ENCODE peak calls at places on chromosome 10, in four cellular contexts. G is mesothelial cell of epicardium, D is astrocyte of the cerebellum, V is cardiac muscle cell. R is an unnamed sample.

GRCh38 chr10:124486635-124487034 is 25.0 kb downstream of the LHPP start:
- DNase-seq in G (no peak), D (no peak), V (no peak), R (no peak)

GRCh38 chr10:110910138-110910537 is 8.8 kb downstream of the BBIP1 start:
- DNase-seq in G (no peak), D (no peak), V (no peak), R (no peak)

GRCh38 chr10:97788552-97789442 is 17.0 kb upstream of the SFRP5 start:
- DNase-seq in G (no peak), D (no peak), V (peak), R (no peak)

GRCh38 chr10:79111427-79111826 is 42.7 kb downstream of the ZMIZ1 start:
- DNase-seq in G (no peak), D (peak), V (no peak), R (no peak)

GRCh38 chr10:90947025-90947960 is 26.4 kb upstream of the ANKRD1 start:
- DNase-seq in G (no peak), D (peak), V (no peak), R (no peak)

GRCh38 chr10:103820101-103821062 is 35.0 kb downstream of the SH3PXD2A start:
- DNase-seq in G (no peak), D (peak), V (peak), R (no peak)

GRCh38 chr10:88728107-88728763 is 22.2 kb downstream of the LIPK start:
- DNase-seq in G (no peak), D (no peak), V (peak), R (no peak)

GRCh38 chr10:14386202-14386593 is 55.5 kb upstream of the FRMD4A start:
- DNase-seq in G (no peak), D (peak), V (peak), R (no peak)

GRCh38 chr10:24207781-24208611 is 942 bp upstream of the KIAA1217 start:
- DNase-seq in G (no peak), D (no peak), V (peak), R (no peak)

GRCh38 chr10:74140553-74140952 is 10.1 kb downstream of the AP3M1 start:
- DNase-seq in G (no peak), D (no peak), V (no peak), R (no peak)

GRCh38 chr10:1732501-1733123 is 4.7 kb downstream of the ADARB2 start:
- DNase-seq in G (no peak), D (no peak), V (no peak), R (no peak)

GRCh38 chr10:37758074-37758473 is 99.3 kb downstream of the ZNF248 start:
- DNase-seq in G (no peak), D (no peak), V (no peak), R (no peak)

GRCh38 chr10:37760817-37761216 is 96.6 kb downstream of the ZNF248 start:
- DNase-seq in G (no peak), D (no peak), V (no peak), R (no peak)

GRCh38 chr10:37762287-37762686 is 95.1 kb downstream of the ZNF248 start:
- DNase-seq in G (no peak), D (no peak), V (no peak), R (no peak)

GRCh38 chr10:37765216-37765615 is 92.2 kb downstream of the ZNF248 start:
- DNase-seq in G (no peak), D (no peak), V (no peak), R (no peak)

DNA sequence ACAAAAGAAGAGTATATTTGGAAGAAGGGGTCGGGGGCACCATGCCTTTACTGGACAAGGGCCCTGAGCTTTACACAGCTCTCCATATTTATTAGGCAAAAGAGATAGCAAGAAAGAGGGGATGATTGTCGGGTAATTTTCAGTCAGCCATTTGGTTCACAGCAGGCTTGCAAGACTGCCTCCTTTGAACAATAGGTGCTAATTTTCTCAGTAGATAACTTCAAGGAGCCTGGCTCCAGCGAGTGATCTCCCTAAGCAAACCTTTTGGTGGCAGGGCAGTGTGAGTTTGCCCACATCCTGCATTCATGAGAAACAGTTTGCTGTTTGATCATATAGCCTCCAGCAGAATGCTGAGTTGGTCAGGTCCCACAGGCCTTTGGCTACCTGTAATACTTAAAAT is 94.3 kb downstream of the ZNF248 start:
- DNase-seq in G (no peak), D (no peak), V (no peak), R (no peak)
- TF ChIP-seq CTCF in G (no peak), D (no peak), V (no peak), R (no peak)

GRCh38 chr10:87643920-87644319 is 15.8 kb upstream of the PAPSS2 start:
- DNase-seq in G (no peak), D (no peak), V (no peak), R (no peak)
- TF ChIP-seq CTCF in G (no peak), D (no peak), V (no peak), R (no peak)

GRCh38 chr10:44921506-44921905 is 10.4 kb downstream of the TMEM72 start:
- DNase-seq in G (no peak), D (no peak), V (no peak), R (no peak)
- TF ChIP-seq CTCF in G (no peak), D (no peak), V (no peak), R (no peak)

DNA sequence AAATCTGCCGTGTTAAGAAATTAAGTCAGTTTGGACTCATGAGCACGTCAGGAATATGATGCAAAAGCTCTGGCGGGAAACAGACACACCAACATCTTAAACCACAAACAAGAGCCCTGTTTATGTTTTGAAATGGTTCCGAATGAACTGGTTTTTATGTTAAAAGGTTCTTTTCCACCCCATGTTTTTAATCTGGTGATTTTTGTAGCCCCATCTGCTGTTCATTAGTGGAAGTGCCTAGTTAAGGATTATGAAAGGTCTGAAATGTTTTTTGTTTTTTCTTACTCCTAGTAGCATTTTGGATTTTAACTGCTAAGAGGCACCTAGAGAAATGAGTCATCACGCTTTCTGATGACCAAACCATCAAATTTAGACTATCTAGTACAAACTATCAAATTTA is 404.1 kb upstream of the MKI67 start:
- DNase-seq in G (no peak), D (no peak), V (peak), R (no peak)
- TF ChIP-seq CTCF in G (peak), D (peak), V (peak), R (no peak)

GRCh38 chr10:84264611-84265141 is 19.8 kb downstream of the RGR start:
- DNase-seq in G (peak), D (peak), V (peak), R (peak)

GRCh38 chr10:84265378-84265777 is 20.5 kb downstream of the RGR start:
- DNase-seq in G (no peak), D (no peak), V (no peak), R (no peak)

GRCh38 chr10:84269773-84270172 is 24.9 kb downstream of the RGR start:
- DNase-seq in G (no peak), D (peak), V (peak), R (no peak)

GRCh38 chr10:84270708-84271107 is 25.9 kb downstream of the RGR start:
- DNase-seq in G (no peak), D (no peak), V (no peak), R (no peak)

GRCh38 chr10:84267503-84268126 is 22.8 kb downstream of the RGR start:
- DNase-seq in G (no peak), D (no peak), V (peak), R (no peak)
- TF ChIP-seq CTCF in G (peak), D (peak), V (peak), R (no peak)

DNA sequence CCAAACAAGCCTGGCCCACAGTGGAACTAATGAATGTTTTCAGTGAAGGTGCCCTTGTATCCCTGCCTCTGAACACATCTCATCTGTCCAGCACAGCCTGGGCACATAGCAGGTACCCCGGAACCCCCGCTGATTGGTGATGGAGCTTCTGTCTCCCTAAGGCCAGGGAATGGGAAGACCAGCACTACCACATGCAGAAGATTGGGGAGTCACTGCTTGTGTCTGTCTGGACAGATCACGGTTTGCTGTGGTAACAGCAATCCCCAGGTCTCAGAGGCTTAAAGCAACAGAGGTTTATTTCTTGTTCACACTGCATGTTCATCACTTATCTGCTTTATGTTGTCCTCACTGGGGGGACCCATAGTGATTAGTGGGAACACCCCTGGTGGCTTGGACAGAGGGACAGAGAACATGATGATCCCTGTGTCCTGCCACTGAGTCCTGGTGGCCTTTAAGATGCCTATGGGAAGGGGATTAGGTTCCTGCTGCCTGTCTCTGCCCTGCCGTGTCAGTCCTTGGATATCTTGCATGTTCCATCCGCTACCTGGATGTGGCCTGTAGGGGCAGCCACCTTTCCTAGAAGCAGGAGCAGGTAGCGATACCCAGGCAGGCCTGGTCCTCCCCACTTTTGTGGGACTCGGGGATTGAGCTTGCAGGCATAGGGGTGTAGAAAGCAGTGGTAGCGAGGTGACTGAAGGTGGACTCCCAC is 3.6 kb downstream of the TSPAN14 start:
- DNase-seq in G (no peak), D (no peak), V (no peak), R (no peak)
- TF ChIP-seq CTCF in G (no peak), D (no peak), V (no peak), R (no peak)

DNA sequence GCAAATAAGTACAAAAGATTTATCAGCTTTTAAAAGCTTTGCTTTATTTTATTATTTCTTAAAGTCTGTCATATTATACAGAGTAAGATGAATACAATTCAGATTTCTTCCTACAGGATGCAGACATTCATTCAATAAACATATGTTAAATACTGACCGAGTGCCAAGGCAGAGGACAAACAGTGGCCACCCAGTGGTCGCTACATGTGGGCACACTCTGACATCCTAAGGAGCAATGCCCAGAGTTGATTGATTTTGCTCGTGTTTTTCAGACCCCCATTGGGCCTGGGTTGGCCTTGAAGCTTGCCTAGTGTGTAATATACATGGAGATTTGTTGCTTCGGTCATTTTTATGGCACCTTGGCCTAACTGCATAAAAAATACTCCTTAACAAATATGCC is 201.2 kb downstream of the CCDC3 start:
- DNase-seq in G (no peak), D (no peak), V (no peak), R (no peak)
- TF ChIP-seq CTCF in G (no peak), D (no peak), V (peak), R (peak)

GRCh38 chr10:59234814-59235429 is 58.5 kb downstream of the PHYHIPL start:
- DNase-seq in G (no peak), D (peak), V (peak), R (no peak)
- TF ChIP-seq CTCF in G (peak), D (peak), V (peak), R (peak)